ENCODE peak calls at places on chromosome 18, in five cellular contexts. V is Ammon's horn; H is activated CD8-positive, alpha-beta memory T cell treated with anti-CD3 and anti-CD28 coated beads for 24 hours; G is psoas muscle; Y is NCI-H2171. P is an unnamed sample.

GRCh38 chr18:33946322-33946721 is 278.4 kb downstream of the NOL4 start:
- DNase-seq in Y (no peak), G (no peak), V (no peak), H (no peak), P (no peak)

GRCh38 chr18:5982332-5982731 is 87.0 kb upstream of the TMEM200C start:
- DNase-seq in Y (no peak), H (no peak), V (no peak), G (no peak), P (no peak)

GRCh38 chr18:8480506-8481328 is 128.5 kb upstream of the RAB12 start:
- DNase-seq in V (peak; percentile 86), H (no peak), G (no peak), Y (peak; percentile 45), P (peak; percentile 25)

GRCh38 chr18:46859855-46860254 is 57.5 kb downstream of the PIAS2 start:
- DNase-seq in H (no peak), Y (no peak), V (no peak), G (no peak), P (no peak)

GRCh38 chr18:78991446-78991845 is 11.8 kb downstream of the SALL3 start:
- DNase-seq in G (no peak), H (no peak), Y (no peak), V (no peak), P (no peak)

GRCh38 chr18:59954746-59955145 is 55.0 kb downstream of the PMAIP1 start:
- DNase-seq in V (no peak), H (no peak), G (no peak), Y (no peak), P (no peak)

GRCh38 chr18:58227361-58227930 is 183.4 kb downstream of the NEDD4L start:
- DNase-seq in H (no peak), V (no peak), Y (no peak), G (no peak), P (no peak)

GRCh38 chr18:58101291-58101706 is 57.3 kb downstream of the NEDD4L start:
- DNase-seq in H (no peak), Y (no peak), G (no peak), V (peak; percentile 95), P (no peak)

GRCh38 chr18:79988925-79989361 is 580 bp upstream of the TXNL4A start:
- DNase-seq in G (peak; percentile 57), H (no peak), V (peak; percentile 40), Y (no peak), P (no peak)

GRCh38 chr18:3886575-3887322 is 436.8 kb downstream of the TGIF1 start:
- DNase-seq in V (no peak), Y (no peak), G (no peak), H (no peak), P (no peak)

GRCh38 chr18:72376256-72376655 is 167.9 kb downstream of the CBLN2 start:
- DNase-seq in Y (no peak), H (no peak), G (no peak), V (no peak), P (no peak)

GRCh38 chr18:24561369-24561768 is 100.9 kb downstream of the HRH4 start:
- DNase-seq in H (no peak), G (no peak), V (no peak), Y (no peak), P (no peak)